ENCODE peak calls at places on chromosomes 2 and 18, in nine cellular contexts. U is cardiac muscle cell; M is adipocyte; C is stomach; G is transverse colon; O is aorta; J is heart right ventricle; X is neural progenitor cell; L is CD8-positive, alpha-beta memory T cell. H is an unnamed sample.

GRCh38 chr2:234366891-234367290 is 130.0 kb downstream of the ARL4C start:
- DNase-seq in J (no peak), G (no peak), C (no peak), O (no peak), L (no peak), U (no peak), X (no peak), M (peak; percentile 85), H (no peak)

GRCh38 chr2:12612646-12613045 is 104.1 kb upstream of the TRIB2 start:
- DNase-seq in C (no peak), G (no peak), M (no peak), O (no peak), L (no peak), J (no peak), U (no peak), X (no peak), H (no peak)

GRCh38 chr2:65435625-65436168 is 3.3 kb upstream of the SPRED2 start:
- DNase-seq in U (peak; percentile 94), L (peak; percentile 9), M (peak; percentile 96), O (peak; percentile 91), J (peak; percentile 91), X (peak; percentile 93), G (peak; percentile 85), C (peak; percentile 84), H (no peak)

GRCh38 chr2:39385172-39385571 is 51.9 kb downstream of the MAP4K3 start:
- DNase-seq in L (no peak), X (no peak), C (no peak), J (no peak), M (no peak), O (no peak), G (no peak), U (no peak), H (no peak)

GRCh38 chr2:152730591-152731333 is 12.3 kb downstream of the ARL6IP6 start:
- DNase-seq in X (no peak), O (no peak), U (no peak), J (no peak), C (no peak), M (peak; percentile 24), G (peak; percentile 11), L (peak; percentile 61), H (peak; percentile 74)

GRCh38 chr2:34652636-34653035 is 1053.5 kb upstream of the FAM98A start:
- DNase-seq in O (no peak), J (no peak), G (no peak), M (peak; percentile 44), X (peak; percentile 49), L (no peak), C (no peak), U (peak; percentile 82), H (no peak)

GRCh38 chr2:165558832-165559231 is 89.3 kb downstream of the CSRNP3 start:
- DNase-seq in U (no peak), C (no peak), G (no peak), J (no peak), L (no peak), O (no peak), M (no peak), X (no peak), H (no peak)

GRCh38 chr2:11187083-11187619 is 31.9 kb downstream of the SLC66A3 start:
- DNase-seq in U (no peak), X (no peak), J (no peak), L (no peak), M (peak; percentile 57), O (no peak), C (no peak), G (no peak), H (no peak)

GRCh38 chr2:58913082-58913726 is 672.1 kb upstream of the FANCL start:
- DNase-seq in L (no peak), M (no peak), C (no peak), U (no peak), J (no peak), G (no peak), X (peak; percentile 48), O (no peak), H (no peak)

GRCh38 chr2:236693531-236693930 is 123.9 kb downstream of the ACKR3 start:
- DNase-seq in C (no peak), G (no peak), U (no peak), X (peak; percentile 45), M (no peak), O (no peak), J (no peak), L (no peak), H (no peak)

GRCh38 chr2:236689981-236690380 is 120.4 kb downstream of the ACKR3 start:
- DNase-seq in J (no peak), L (no peak), M (no peak), U (no peak), X (no peak), G (no peak), O (no peak), C (no peak), H (no peak)

GRCh38 chr2:236690726-236691125 is 121.1 kb downstream of the ACKR3 start:
- DNase-seq in L (no peak), O (no peak), U (no peak), C (no peak), J (no peak), M (no peak), X (no peak), G (no peak), H (no peak)

GRCh38 chr2:236692937-236693336 is 123.3 kb downstream of the ACKR3 start:
- DNase-seq in U (no peak), O (no peak), X (no peak), L (no peak), G (no peak), J (no peak), M (no peak), C (no peak), H (no peak)

DNA sequence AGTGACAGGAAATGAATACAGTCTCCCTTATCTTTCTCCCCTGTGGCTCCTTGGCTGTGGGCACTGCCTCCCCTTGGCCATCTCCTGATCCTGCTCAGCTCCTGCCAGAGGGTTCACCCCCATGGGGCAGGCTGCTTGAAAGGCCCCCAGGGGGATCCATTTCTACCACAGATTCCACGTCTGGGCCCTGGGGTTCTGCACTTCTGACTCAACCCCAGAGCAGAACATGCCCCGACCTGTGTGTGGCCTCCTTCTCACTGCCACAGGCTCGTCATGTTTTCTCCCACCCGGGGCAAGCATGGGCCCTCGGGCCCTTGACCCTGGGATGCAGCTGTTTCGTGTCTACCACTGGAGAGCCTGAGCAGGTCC is 122.2 kb downstream of the ACKR3 start:
- DNase-seq in G (no peak), L (no peak), C (no peak), X (no peak), U (no peak), O (no peak), M (no peak), J (no peak), H (no peak)
- H3K4me1 ChIP-seq in G (no peaks in the 10 kb centered on the region), L (no peaks in the 10 kb centered on the region), C (peaks cover 6% of the 10 kb centered on the region), X (peaks cover 35% of the 10 kb centered on the region), U (peaks cover 8% of the 10 kb centered on the region), O (no peaks in the 10 kb centered on the region), M (peaks cover 3% of the 10 kb centered on the region), J (peaks cover 42% of the 10 kb centered on the region), H (no peaks in the 10 kb centered on the region)

DNA sequence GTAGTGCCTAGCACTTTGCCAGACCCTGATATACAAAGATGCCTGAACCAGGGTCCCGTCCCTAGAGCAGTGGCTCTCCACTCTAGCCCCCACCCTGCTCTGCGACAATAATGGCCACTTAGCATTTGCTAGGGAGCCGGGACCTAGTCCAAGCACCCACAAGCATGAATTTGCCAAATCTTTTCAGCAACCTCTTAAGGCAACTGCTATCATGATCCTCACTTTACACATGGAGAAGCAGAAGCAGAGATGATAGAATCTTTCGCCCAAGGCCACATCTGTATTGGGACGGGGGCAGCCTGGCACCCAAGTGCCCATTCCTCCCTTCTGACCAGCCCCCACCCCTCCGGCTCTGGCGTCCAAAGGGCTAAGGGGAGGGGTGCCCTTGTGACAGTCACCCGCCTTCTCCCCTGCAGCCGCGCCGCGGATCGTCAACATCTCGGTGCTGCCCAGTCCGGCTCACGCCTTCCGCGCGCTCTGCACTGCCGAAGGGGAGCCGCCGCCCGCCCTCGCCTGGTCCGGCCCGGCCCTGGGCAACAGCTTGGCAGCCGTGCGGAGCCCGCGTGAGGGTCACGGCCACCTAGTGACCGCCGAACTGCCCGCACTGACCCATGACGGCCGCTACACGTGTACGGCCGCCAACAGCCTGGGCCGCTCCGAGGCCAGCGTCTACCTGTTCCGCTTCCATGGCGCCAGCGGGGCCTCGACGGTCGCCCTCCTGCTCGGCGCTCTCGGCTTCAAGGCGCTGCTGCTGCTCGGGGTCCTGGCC is 13.0 kb downstream of the SIGLEC15 start:
- DNase-seq in L (no peak), X (no peak), C (no peak), U (no peak), G (no peak), O (peak; percentile 69), J (no peak), M (no peak), H (no peak)
- H3K4me3 ChIP-seq in L (no peak overlapping the region), X (no peak overlapping the region), C (peak overlapping the region; percentile 36), U (no peak overlapping the region), G (no peak overlapping the region), O (no peak overlapping the region), J (peak overlapping the region; percentile 27), M (peak overlapping the region; percentile 67), H (no peak overlapping the region)

GRCh38 chr2:118118479-118118878 is 30.2 kb downstream of the INSIG2 start:
- DNase-seq in G (no peak), C (no peak), O (no peak), L (no peak), U (no peak), J (no peak), X (no peak), M (no peak), H (no peak)

GRCh38 chr2:118112771-118113334 is 24.6 kb downstream of the INSIG2 start:
- DNase-seq in L (no peak), G (no peak), C (no peak), J (no peak), U (no peak), X (no peak), O (no peak), M (peak; percentile 52), H (no peak)

GRCh38 chr2:118115761-118116160 is 27.5 kb downstream of the INSIG2 start:
- DNase-seq in J (no peak), L (no peak), G (no peak), X (no peak), M (no peak), U (no peak), C (no peak), O (no peak), H (no peak)

GRCh38 chr2:118110991-118111390 is 22.7 kb downstream of the INSIG2 start:
- DNase-seq in M (no peak), L (no peak), X (no peak), C (no peak), O (no peak), G (no peak), U (no peak), J (no peak), H (no peak)

GRCh38 chr2:118114863-118115262 is 26.6 kb downstream of the INSIG2 start:
- DNase-seq in X (no peak), C (no peak), G (no peak), U (no peak), J (no peak), L (no peak), M (no peak), O (no peak), H (no peak)
- H3K4me1 ChIP-seq in X (no peaks in the 10 kb centered on the region), C (peaks cover 5% of the 10 kb centered on the region), G (no peaks in the 10 kb centered on the region), U (no peaks in the 10 kb centered on the region), J (no peaks in the 10 kb centered on the region), L (no peaks in the 10 kb centered on the region), M (peaks cover 24% of the 10 kb centered on the region), O (no peaks in the 10 kb centered on the region), H (no peaks in the 10 kb centered on the region)

DNA sequence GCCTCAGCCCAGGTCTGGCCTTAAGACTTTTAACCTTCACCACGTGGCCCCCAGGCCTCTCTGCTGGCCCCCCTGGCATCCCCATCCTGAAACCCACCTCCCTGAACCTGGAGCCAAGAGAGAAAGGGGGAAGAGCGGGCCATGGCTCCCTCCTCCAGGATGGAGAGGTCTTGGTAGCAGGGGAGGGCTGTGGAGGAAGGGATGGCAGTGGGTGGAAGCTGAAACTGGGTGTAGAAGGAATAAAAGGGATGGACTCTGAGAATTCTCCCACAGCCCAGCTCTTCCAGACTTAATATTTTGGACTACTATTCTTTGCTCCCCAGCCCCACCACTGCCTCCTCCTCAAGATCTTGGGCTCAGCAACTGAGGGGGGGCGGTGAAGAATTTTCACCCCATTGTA is 692 bp downstream of the TNS1 start:
- DNase-seq in L (no peak), J (no peak), G (no peak), U (no peak), C (no peak), X (no peak), M (no peak), O (no peak), H (no peak)
- H3K4me3 ChIP-seq in L (no peak overlapping the region), J (peak overlapping the region; percentile 12), G (no peak overlapping the region), U (no peak overlapping the region), C (peak overlapping the region; percentile 25), X (no peak overlapping the region), M (peak overlapping the region; percentile 90), O (peak overlapping the region; percentile 55), H (no peak overlapping the region)